ENCODE peak calls at places on chromosomes 6 and 20, in five cellular contexts. E is activated CD4-positive, alpha-beta T cell treated with anti-CD3 and anti-CD28 coated beads, Interleukin-2, amount 10 ng/mL, durations not matched to agents 7 days and 5 days; B is H9; F is AG09309; C is frontal cortex. N is an unnamed sample.

GRCh38 chr20:10637563-10637962 is 36.2 kb downstream of the JAG1 start:
- DNase-seq in E (no peak), B (peak), F (no peak), C (no peak), N (no peak)

GRCh38 chr6:31092769-31093505 is 19.4 kb downstream of the C6orf15 start:
- DNase-seq in E (no peak), B (no peak), F (no peak), C (no peak), N (no peak)

GRCh38 chr20:49685809-49686208 is 27.9 kb downstream of the B4GALT5 start:
- DNase-seq in E (no peak), B (no peak), F (peak), C (no peak), N (no peak)

GRCh38 chr6:122604676-122605075 is 5.5 kb upstream of the PKIB start:
- DNase-seq in E (no peak), B (no peak), F (no peak), C (no peak), N (no peak)

GRCh38 chr6:41682966-41683459 is 44.7 kb downstream of the MDFI start:
- DNase-seq in E (no peak), B (no peak), F (no peak), C (no peak), N (no peak)

GRCh38 chr6:131062245-131063027 is 609 bp downstream of the EPB41L2 start:
- DNase-seq in E (no peak), B (peak), F (no peak), C (peak), N (no peak)

GRCh38 chr20:44522841-44523240 is 971 bp upstream of the SERINC3 start:
- DNase-seq in E (no peak), B (no peak), F (no peak), C (no peak), N (no peak)

GRCh38 chr6:106290954-106291353 is 34.6 kb downstream of the ATG5 start:
- DNase-seq in E (no peak), B (no peak), F (no peak), C (no peak), N (no peak)

GRCh38 chr20:62655291-62656204 is 13.2 kb downstream of the SLCO4A1 start:
- DNase-seq in E (no peak), B (no peak), F (no peak), C (no peak), N (no peak)

GRCh38 chr6:161694995-161695394 is 421.1 kb upstream of the AGPAT4 start:
- DNase-seq in E (no peak), B (peak), F (no peak), C (no peak), N (peak)

GRCh38 chr6:31907158-31907813 is 5.4 kb upstream of the ZBTB12 start:
- DNase-seq in E (no peak), B (no peak), F (peak), C (no peak), N (no peak)

GRCh38 chr6:73704260-73704659 is 8.3 kb downstream of the CD109 start:
- DNase-seq in E (no peak), B (no peak), F (peak), C (no peak), N (no peak)

GRCh38 chr6:5054427-5054873 is 30.7 kb upstream of the PPP1R3G start:
- DNase-seq in E (no peak), B (no peak), F (no peak), C (no peak), N (no peak)

GRCh38 chr6:40444811-40445210 is 142.4 kb downstream of the LRFN2 start:
- DNase-seq in E (no peak), B (no peak), F (no peak), C (no peak), N (no peak)

GRCh38 chr6:136525586-136526195 is 24.5 kb downstream of the MAP7 start:
- DNase-seq in E (no peak), B (no peak), F (no peak), C (no peak), N (peak)

GRCh38 chr6:110595112-110595511 is 118.7 kb upstream of the SLC22A16 start:
- DNase-seq in E (no peak), B (no peak), F (no peak), C (no peak), N (no peak)